ENCODE peak calls at places on chromosomes 16 and 17, in six cellular contexts. One of them, this sample, is unnamed.

GRCh38 chr17:19867654-19868395 is at the start of gene ULK2:
- DNase-seq in cardiac fibroblast: peak
- DNase-seq in uterus: peak
- DNase-seq in stomach: peak
- DNase-seq in H9: peak
- DNase-seq in tibial nerve: peak
- DNase-seq in this sample: peak

GRCh38 chr17:60079401-60079861 is 710 bp upstream of the HEATR6 start:
- DNase-seq in uterus: no peak
- DNase-seq in stomach: no peak
- DNase-seq in H9: no peak
- DNase-seq in tibial nerve: no peak
- DNase-seq in cardiac fibroblast: peak
- DNase-seq in this sample: no peak

GRCh38 chr17:60524463-60525346 is 1.3 kb downstream of the APPBP2 start:
- DNase-seq in stomach: no peak
- DNase-seq in uterus: no peak
- DNase-seq in cardiac fibroblast: peak
- DNase-seq in H9: no peak
- DNase-seq in tibial nerve: peak
- DNase-seq in this sample: no peak

GRCh38 chr17:36727577-36727976 is 126.2 kb downstream of the MRM1 start:
- DNase-seq in cardiac fibroblast: no peak
- DNase-seq in H9: no peak
- DNase-seq in tibial nerve: no peak
- DNase-seq in stomach: no peak
- DNase-seq in uterus: no peak
- DNase-seq in this sample: no peak

GRCh38 chr17:3512512-3513171 is 36.8 kb downstream of the ASPA start:
- DNase-seq in tibial nerve: peak
- DNase-seq in H9: no peak
- DNase-seq in uterus: peak
- DNase-seq in cardiac fibroblast: peak
- DNase-seq in stomach: peak
- DNase-seq in this sample: no peak

GRCh38 chr17:36950027-36950426 is 1.3 kb downstream of the AATF start:
- DNase-seq in tibial nerve: no peak
- DNase-seq in cardiac fibroblast: no peak
- DNase-seq in stomach: no peak
- DNase-seq in uterus: no peak
- DNase-seq in H9: no peak
- DNase-seq in this sample: no peak

GRCh38 chr16:13120091-13120490 is 218.7 kb downstream of the SHISA9 start:
- DNase-seq in stomach: no peak
- DNase-seq in tibial nerve: no peak
- DNase-seq in cardiac fibroblast: no peak
- DNase-seq in H9: no peak
- DNase-seq in uterus: no peak
- DNase-seq in this sample: no peak

GRCh38 chr16:88296437-88297177 is 86.2 kb upstream of the ZNF469 start:
- DNase-seq in H9: no peak
- DNase-seq in tibial nerve: no peak
- DNase-seq in uterus: no peak
- DNase-seq in cardiac fibroblast: no peak
- DNase-seq in stomach: no peak
- DNase-seq in this sample: no peak

GRCh38 chr17:45046536-45047125 is 4.8 kb downstream of the DCAKD start:
- DNase-seq in tibial nerve: no peak
- DNase-seq in H9: no peak
- DNase-seq in cardiac fibroblast: peak
- DNase-seq in uterus: no peak
- DNase-seq in stomach: no peak
- DNase-seq in this sample: no peak

GRCh38 chr17:1158879-1159278 is 20.9 kb downstream of the ABR start:
- DNase-seq in H9: no peak
- DNase-seq in stomach: no peak
- DNase-seq in uterus: no peak
- DNase-seq in tibial nerve: no peak
- DNase-seq in cardiac fibroblast: peak
- DNase-seq in this sample: no peak

GRCh38 chr17:17353625-17354484 is 50.7 kb downstream of the NT5M start:
- DNase-seq in uterus: peak
- DNase-seq in stomach: no peak
- DNase-seq in cardiac fibroblast: no peak
- DNase-seq in tibial nerve: no peak
- DNase-seq in H9: no peak
- DNase-seq in this sample: no peak

GRCh38 chr17:7589204-7589868 is 558 bp downstream of the SOX15 start:
- DNase-seq in stomach: peak
- DNase-seq in cardiac fibroblast: peak
- DNase-seq in tibial nerve: peak
- DNase-seq in uterus: peak
- DNase-seq in H9: peak
- DNase-seq in this sample: peak

DNA sequence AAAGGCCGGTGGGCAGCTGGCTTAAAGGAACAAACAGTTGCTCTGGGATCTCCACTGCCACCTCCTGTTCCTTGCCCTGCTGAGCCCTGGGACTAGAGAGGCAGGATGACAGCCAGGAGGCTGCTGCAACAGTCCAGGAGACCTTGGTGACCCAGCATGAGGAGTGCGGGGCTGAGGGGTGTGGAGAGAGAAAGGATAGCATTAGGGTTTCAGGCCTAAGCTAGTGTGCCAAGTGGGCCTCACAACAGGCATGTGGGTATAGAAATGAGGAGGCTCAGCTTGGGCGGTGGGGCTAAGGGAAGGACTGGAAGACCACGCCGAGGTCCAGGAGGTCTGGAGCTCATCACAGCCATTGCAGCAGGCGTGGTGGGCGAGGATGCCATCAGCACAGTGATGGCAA is 39.8 kb downstream of the SDK2 start:
- DNase-seq in tibial nerve: no peak
- DNase-seq in cardiac fibroblast: no peak
- DNase-seq in uterus: no peak
- DNase-seq in stomach: no peak
- DNase-seq in H9: no peak
- DNase-seq in this sample: no peak
- TF ChIP-seq CTCF in tibial nerve: no peak
- TF ChIP-seq CTCF in cardiac fibroblast: no peak
- TF ChIP-seq CTCF in uterus: no peak
- TF ChIP-seq CTCF in stomach: no peak
- TF ChIP-seq CTCF in H9: no peak
- TF ChIP-seq CTCF in this sample: no peak

DNA sequence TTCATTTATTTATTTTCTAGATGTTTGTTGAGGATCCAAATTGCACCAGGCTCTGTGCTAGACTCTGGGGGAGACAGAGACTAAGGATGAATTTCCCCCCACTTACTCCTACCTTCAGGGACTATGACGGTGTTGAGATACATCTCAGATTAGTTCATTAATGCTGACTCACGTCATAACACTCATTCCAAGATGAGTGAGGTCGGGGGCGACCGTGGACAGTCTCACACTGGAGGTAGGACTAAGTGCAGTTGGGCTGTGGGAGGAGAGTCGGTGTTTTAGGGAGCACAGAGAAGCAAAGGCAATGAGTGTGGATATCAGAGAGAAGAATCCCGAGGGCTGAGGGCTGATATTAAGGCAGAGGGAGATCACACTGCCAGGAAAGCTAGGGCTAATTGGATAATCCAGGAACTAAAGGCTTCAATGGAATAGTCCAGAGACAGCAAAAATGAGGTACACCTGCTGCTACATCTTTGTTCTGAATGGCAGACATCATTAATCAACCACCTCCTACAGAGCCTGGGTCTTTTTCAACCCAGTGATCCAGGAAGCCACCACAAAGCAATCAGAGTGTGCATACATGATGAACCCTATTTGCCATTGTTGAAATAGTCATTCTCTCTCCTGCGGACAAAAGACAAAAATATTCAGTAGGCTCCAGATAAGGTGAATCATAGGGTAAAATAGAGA is 38.6 kb upstream of the CACNG4 start:
- DNase-seq in stomach: no peak
- DNase-seq in uterus: no peak
- DNase-seq in H9: no peak
- DNase-seq in cardiac fibroblast: no peak
- DNase-seq in tibial nerve: no peak
- DNase-seq in this sample: no peak
- TF ChIP-seq CTCF in stomach: no peak
- TF ChIP-seq CTCF in uterus: no peak
- TF ChIP-seq CTCF in H9: no peak
- TF ChIP-seq CTCF in cardiac fibroblast: no peak
- TF ChIP-seq CTCF in tibial nerve: no peak
- TF ChIP-seq CTCF in this sample: no peak

GRCh38 chr16:31501226-31501965 is 6.8 kb downstream of the RUSF1 start:
- DNase-seq in uterus: no peak
- DNase-seq in stomach: no peak
- DNase-seq in cardiac fibroblast: no peak
- DNase-seq in H9: no peak
- DNase-seq in tibial nerve: no peak
- DNase-seq in this sample: no peak
- TF ChIP-seq CTCF in uterus: no peak
- TF ChIP-seq CTCF in stomach: no peak
- TF ChIP-seq CTCF in cardiac fibroblast: no peak
- TF ChIP-seq CTCF in H9: no peak
- TF ChIP-seq CTCF in tibial nerve: no peak
- TF ChIP-seq CTCF in this sample: no peak

DNA sequence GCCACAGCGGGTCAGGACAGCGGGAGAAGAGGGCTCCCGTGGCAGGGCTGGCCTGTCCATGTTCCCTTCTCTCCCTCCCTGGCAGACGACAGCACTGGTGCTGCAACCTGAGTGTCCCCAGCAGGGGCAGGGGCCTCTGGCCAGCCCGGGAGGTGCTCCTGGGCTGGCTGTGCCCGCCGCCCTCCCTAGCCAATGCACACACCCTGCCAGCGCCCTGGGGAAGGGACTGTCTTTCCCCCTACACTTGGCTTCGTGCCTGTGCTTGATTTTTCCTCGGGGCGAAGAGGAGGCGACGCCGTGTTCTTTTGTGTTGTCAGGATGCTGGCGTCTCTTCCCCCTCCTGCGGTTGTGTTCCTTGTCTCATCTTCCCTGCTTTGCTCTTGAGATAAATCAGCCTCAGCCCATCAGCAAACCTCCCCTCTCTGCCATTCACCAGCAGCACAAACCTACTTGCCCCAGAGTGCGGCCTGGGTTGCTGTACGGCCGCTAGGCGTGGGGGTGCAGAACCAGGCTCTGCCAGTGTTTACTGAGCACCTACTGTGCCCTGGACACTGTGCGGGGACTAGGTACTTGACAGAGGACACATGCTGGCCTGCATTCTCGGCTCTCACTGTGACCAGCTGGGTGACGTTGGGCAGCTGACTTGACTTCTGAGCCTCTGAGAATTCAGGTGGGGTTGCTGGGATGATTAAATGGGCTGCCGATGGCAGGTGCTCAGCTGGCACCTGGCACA is 237.3 kb upstream of the CIBAR2 start:
- DNase-seq in uterus: no peak
- DNase-seq in tibial nerve: no peak
- DNase-seq in cardiac fibroblast: no peak
- DNase-seq in H9: no peak
- DNase-seq in stomach: no peak
- DNase-seq in this sample: no peak
- TF ChIP-seq CTCF in uterus: no peak
- TF ChIP-seq CTCF in tibial nerve: no peak
- TF ChIP-seq CTCF in cardiac fibroblast: no peak
- TF ChIP-seq CTCF in H9: no peak
- TF ChIP-seq CTCF in stomach: no peak
- TF ChIP-seq CTCF in this sample: no peak

DNA sequence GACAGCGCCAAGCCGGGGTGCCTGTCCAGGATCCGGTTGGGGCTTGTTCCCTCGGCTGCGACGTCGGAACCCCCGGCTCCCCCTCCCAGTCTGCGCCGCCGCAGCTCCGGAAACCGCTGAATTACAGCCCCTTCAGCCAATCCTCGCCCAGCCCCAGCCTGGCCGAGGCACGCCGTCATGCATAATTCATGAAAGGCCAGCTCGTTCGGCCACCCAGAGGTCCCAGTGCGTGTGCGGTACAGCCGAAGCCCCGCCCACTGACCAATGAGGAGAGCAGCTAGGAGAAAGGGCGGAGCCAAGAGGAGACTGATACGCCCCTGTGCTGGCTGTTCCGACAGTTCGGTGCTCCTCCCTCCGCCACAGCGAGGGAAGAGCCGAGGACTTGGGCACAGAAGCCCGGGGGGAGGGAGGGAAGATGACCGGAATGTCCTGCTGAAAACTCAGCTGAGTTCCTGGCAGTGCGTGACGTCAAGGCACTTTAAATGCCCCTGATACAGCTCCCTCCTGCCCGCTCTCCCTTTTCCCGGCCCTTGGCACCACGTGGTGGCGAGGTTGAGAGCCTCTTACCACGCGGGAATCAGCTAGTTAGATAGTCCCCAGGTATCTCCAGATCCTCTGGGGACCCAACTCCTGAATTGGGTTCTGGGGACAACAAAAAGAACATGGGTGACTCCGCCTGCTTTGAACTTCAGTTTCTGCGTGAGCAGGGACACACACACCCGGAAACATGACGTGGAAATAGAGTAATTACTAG is at the start of gene STAT3:
- DNase-seq in H9: peak
- DNase-seq in cardiac fibroblast: peak
- DNase-seq in tibial nerve: peak
- DNase-seq in uterus: peak
- DNase-seq in stomach: peak
- DNase-seq in this sample: peak
- TF ChIP-seq CTCF in H9: no peak
- TF ChIP-seq CTCF in cardiac fibroblast: no peak
- TF ChIP-seq CTCF in tibial nerve: peak
- TF ChIP-seq CTCF in uterus: peak
- TF ChIP-seq CTCF in stomach: no peak
- TF ChIP-seq CTCF in this sample: no peak

DNA sequence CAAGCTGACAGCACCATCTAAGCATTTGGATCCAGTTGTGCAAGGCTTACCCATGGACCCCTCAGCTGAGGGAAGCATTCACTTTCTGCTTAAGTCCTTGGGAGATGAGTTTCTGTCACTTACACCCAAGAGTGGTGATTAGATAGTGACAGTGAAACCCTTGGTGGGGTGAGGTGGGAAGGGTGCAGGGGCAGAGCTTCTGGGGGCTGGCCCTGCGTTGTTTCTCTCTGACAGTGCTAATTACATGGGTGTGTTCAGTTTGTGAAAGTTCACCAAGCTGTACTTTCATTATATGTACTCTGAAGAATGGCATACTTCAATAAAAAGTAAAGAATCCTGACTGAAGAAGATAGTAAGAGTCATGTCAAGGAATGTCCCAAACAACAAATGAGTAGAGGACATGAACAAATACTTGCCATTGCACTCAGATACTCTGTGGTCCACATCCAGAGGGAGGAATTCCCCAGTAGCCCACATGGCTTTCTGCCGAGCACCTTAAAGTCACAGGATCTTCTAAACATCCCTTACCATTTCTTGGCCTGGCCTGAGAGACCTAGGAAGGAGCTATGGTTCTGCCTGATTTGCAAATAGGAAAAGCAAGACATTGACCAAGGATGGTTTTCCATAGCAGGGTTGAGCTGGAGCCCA is 8.5 kb downstream of the CHST6 start:
- DNase-seq in stomach: no peak
- DNase-seq in uterus: no peak
- DNase-seq in cardiac fibroblast: no peak
- DNase-seq in tibial nerve: no peak
- DNase-seq in H9: no peak
- DNase-seq in this sample: peak
- TF ChIP-seq CTCF in stomach: no peak
- TF ChIP-seq CTCF in uterus: no peak
- TF ChIP-seq CTCF in cardiac fibroblast: no peak
- TF ChIP-seq CTCF in tibial nerve: no peak
- TF ChIP-seq CTCF in H9: no peak
- TF ChIP-seq CTCF in this sample: no peak